ENCODE peak calls at places on chromosomes 13 and 19, in seven cellular contexts. W is suprapubic skin, P is transverse colon, Q is GM23338, Y is stomach, O is GM12878, E is endothelial cell of umbilical vein. B is an unnamed sample.

GRCh38 chr13:40656358-40656757 is 10.1 kb downstream of the FOXO1 start:
- DNase-seq in W (no peak), P (no peak), Q (no peak), Y (no peak), O (no peak), E (no peak), B (peak)

GRCh38 chr19:3154957-3155736 is 19.3 kb downstream of the GNA15 start:
- DNase-seq in W (peak), P (peak), Q (no peak), Y (peak), O (peak), E (peak), B (peak)

GRCh38 chr13:76387561-76387960 is 498.6 kb downstream of the KCTD12 start:
- DNase-seq in W (no peak), P (no peak), Q (no peak), Y (no peak), O (no peak), E (no peak), B (no peak)

GRCh38 chr19:5047251-5047935 is 78.5 kb downstream of the KDM4B start:
- DNase-seq in W (no peak), P (no peak), Q (no peak), Y (no peak), O (no peak), E (no peak), B (no peak)

GRCh38 chr13:30308548-30308947 is 1.2 kb upstream of the KATNAL1 start:
- DNase-seq in W (no peak), P (no peak), Q (no peak), Y (no peak), O (no peak), E (no peak), B (no peak)

GRCh38 chr19:46296722-46297431 is at the start of gene HIF3A:
- DNase-seq in W (peak), P (peak), Q (peak), Y (peak), O (no peak), E (peak), B (peak)

GRCh38 chr19:37719111-37719926 is at the start of gene ZNF607:
- DNase-seq in W (peak), P (peak), Q (peak), Y (peak), O (peak), E (peak), B (peak)

GRCh38 chr13:24261566-24261965 is 47.8 kb upstream of the C1QTNF9 start:
- DNase-seq in W (no peak), P (no peak), Q (no peak), Y (no peak), O (no peak), E (no peak), B (no peak)

GRCh38 chr13:30892966-30893365 is 13.1 kb upstream of the MEDAG start:
- DNase-seq in W (peak), P (no peak), Q (peak), Y (no peak), O (no peak), E (no peak), B (no peak)

GRCh38 chr13:108974686-108975085 is 345.3 kb downstream of the MYO16 start:
- DNase-seq in W (no peak), P (no peak), Q (no peak), Y (no peak), O (no peak), E (no peak), B (no peak)

GRCh38 chr13:97471721-97472120 is 37.8 kb downstream of the RAP2A start:
- DNase-seq in W (no peak), P (no peak), Q (no peak), Y (no peak), O (no peak), E (no peak), B (no peak)

GRCh38 chr13:24220086-24220703 is 59.7 kb downstream of the SPATA13 start:
- DNase-seq in W (no peak), P (peak), Q (peak), Y (peak), O (no peak), E (peak), B (peak)

GRCh38 chr19:56134655-56134922 is 6.5 kb upstream of the ZNF444 start:
- DNase-seq in W (no peak), P (no peak), Q (no peak), Y (no peak), O (no peak), E (no peak), B (no peak)

GRCh38 chr13:81929988-81930387 is 1589.1 kb upstream of the SPRY2 start:
- DNase-seq in W (no peak), P (no peak), Q (peak), Y (no peak), O (no peak), E (peak), B (peak)

GRCh38 chr13:42875448-42876269 is 94.3 kb downstream of the FAM216B start:
- DNase-seq in W (no peak), P (no peak), Q (peak), Y (no peak), O (no peak), E (peak), B (no peak)

GRCh38 chr19:15107056-15108010 is at the start of gene SYDE1:
- DNase-seq in W (no peak), P (no peak), Q (peak), Y (no peak), O (no peak), E (peak), B (no peak)

GRCh38 chr13:106362637-106363036 is 172.8 kb downstream of the EFNB2 start:
- DNase-seq in W (no peak), P (no peak), Q (no peak), Y (no peak), O (no peak), E (no peak), B (no peak)

GRCh38 chr13:104641309-104641708 is 1575.1 kb upstream of the SLC10A2 start:
- DNase-seq in W (no peak), P (no peak), Q (no peak), Y (no peak), O (no peak), E (peak), B (no peak)

GRCh38 chr13:20408181-20408580 is 117.5 kb downstream of the CRYL1 start:
- DNase-seq in W (no peak), P (no peak), Q (no peak), Y (peak), O (no peak), E (no peak), B (no peak)

GRCh38 chr13:74920945-74921725 is 560.8 kb downstream of the TBC1D4 start:
- DNase-seq in W (no peak), P (no peak), Q (no peak), Y (no peak), O (no peak), E (no peak), B (no peak)

GRCh38 chr13:74200081-74200480 is 65.9 kb upstream of the KLF12 start:
- DNase-seq in W (no peak), P (no peak), Q (no peak), Y (no peak), O (no peak), E (no peak), B (no peak)

GRCh38 chr19:39070888-39071287 is 13.3 kb upstream of the ACP7 start:
- DNase-seq in W (no peak), P (no peak), Q (no peak), Y (no peak), O (no peak), E (no peak), B (no peak)

GRCh38 chr13:96089749-96090239 is at the start of gene HS6ST3:
- DNase-seq in W (peak), P (no peak), Q (peak), Y (peak), O (no peak), E (peak), B (no peak)

GRCh38 chr13:21675095-21676007 is 4.5 kb downstream of the FGF9 start:
- DNase-seq in W (no peak), P (peak), Q (peak), Y (peak), O (no peak), E (no peak), B (no peak)

GRCh38 chr13:52736891-52737290 is 2.7 kb downstream of the CNMD start:
- DNase-seq in W (no peak), P (no peak), Q (no peak), Y (no peak), O (no peak), E (no peak), B (no peak)

GRCh38 chr13:98989469-98990235 is 11.8 kb upstream of the DOCK9 start:
- DNase-seq in W (no peak), P (no peak), Q (no peak), Y (no peak), O (no peak), E (no peak), B (no peak)

GRCh38 chr13:111482126-111482525 is 161.7 kb downstream of the TEX29 start:
- DNase-seq in W (no peak), P (no peak), Q (no peak), Y (peak), O (no peak), E (no peak), B (no peak)

GRCh38 chr19:45071545-45071938 is 4.7 kb downstream of the ZNF296 start:
- DNase-seq in W (no peak), P (no peak), Q (no peak), Y (no peak), O (no peak), E (no peak), B (no peak)

DNA sequence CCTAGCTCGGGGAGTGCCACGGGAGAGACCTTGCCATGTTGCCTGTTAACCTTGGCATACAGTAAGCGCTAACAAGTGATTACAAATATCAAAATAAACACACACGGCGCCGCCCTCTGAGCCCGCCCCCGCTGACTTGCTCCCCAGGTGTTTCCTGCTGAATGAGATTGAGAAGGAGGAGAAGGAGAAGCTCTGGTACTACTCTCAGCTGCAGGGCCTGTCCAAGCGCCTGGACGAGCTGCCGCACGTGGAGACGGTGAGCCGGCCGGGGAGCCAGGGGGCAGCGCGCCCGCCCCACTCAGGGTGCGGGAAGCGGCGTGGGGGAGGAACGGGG is 5.0 kb downstream of the APC2 start:
- DNase-seq in W (no peak), P (no peak), Q (no peak), Y (peak), O (no peak), E (peak), B (no peak)
- H3K4me3 ChIP-seq in W (no peak), P (no peak), Q (peak), Y (no peak), O (no peak), E (no peak), B (peak)

GRCh38 chr19:8494158-8494557 is 8.3 kb downstream of the PRAM1 start:
- DNase-seq in W (no peak), P (no peak), Q (peak), Y (no peak), O (no peak), E (no peak), B (no peak)
- H3K27ac ChIP-seq in W (no peak), P (no peak), Q (peak), Y (no peak), O (no peak), E (no peak), B (peak)

GRCh38 chr19:1273263-1274041 is 1.9 kb upstream of the FAM174C start:
- DNase-seq in W (no peak), P (no peak), Q (no peak), Y (no peak), O (no peak), E (no peak), B (no peak)
- TF ChIP-seq POLR2AphosphoS5 in W (no peak), P (no peak), Q (peak), Y (peak), O (peak), E (peak), B (no peak)

GRCh38 chr13:32983058-32983457 is 33.2 kb upstream of the KL start:
- DNase-seq in W (no peak), P (no peak), Q (no peak), Y (no peak), O (no peak), E (no peak), B (no peak)

GRCh38 chr13:32977321-32977720 is 38.9 kb upstream of the KL start:
- DNase-seq in W (no peak), P (no peak), Q (no peak), Y (no peak), O (no peak), E (no peak), B (no peak)

GRCh38 chr13:32976046-32976781 is 40.0 kb upstream of the KL start:
- DNase-seq in W (no peak), P (no peak), Q (no peak), Y (no peak), O (no peak), E (no peak), B (no peak)

GRCh38 chr13:32978278-32978677 is 37.9 kb upstream of the KL start:
- DNase-seq in W (no peak), P (no peak), Q (no peak), Y (no peak), O (no peak), E (no peak), B (no peak)
- H3K4me3 ChIP-seq in W (no peak), P (no peak), Q (no peak), Y (no peak), O (no peak), E (no peak), B (no peak)

DNA sequence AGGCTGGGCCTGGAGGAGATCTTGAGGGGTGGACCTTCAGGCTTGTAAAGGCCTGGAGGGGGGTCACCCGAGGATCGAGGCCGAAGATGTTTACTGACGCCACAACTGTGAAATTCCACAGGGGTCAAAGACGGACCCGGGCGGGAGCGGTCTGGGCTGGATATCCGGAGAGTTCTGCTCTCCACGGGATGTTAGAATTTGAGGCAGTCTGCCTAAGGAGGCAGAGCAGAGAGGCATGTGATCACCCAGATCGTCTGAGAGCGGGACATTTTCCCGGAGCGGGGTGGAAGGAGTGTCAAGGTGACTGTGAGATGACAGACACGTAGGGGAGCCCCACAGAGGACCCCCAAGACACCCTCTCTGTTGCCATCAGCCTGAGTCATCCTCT is 13.2 kb downstream of the KLHL26 start:
- DNase-seq in W (no peak), P (no peak), Q (no peak), Y (no peak), O (no peak), E (peak), B (no peak)
- H3K27ac ChIP-seq in W (peak), P (peak), Q (peak), Y (peak), O (no peak), E (peak), B (no peak)

GRCh38 chr19:50489461-50490011 is 12.9 kb upstream of the GARIN5A start:
- DNase-seq in W (no peak), P (no peak), Q (no peak), Y (no peak), O (no peak), E (no peak), B (no peak)
- TF ChIP-seq POLR2AphosphoS5 in W (no peak), P (no peak), Q (no peak), Y (no peak), O (no peak), E (no peak), B (no peak)

GRCh38 chr19:1115646-1116420 is 12.0 kb downstream of the GPX4 start:
- DNase-seq in W (no peak), P (no peak), Q (no peak), Y (no peak), O (no peak), E (no peak), B (no peak)

GRCh38 chr19:1112254-1113208 is 8.7 kb downstream of the GPX4 start:
- DNase-seq in W (peak), P (peak), Q (peak), Y (peak), O (no peak), E (no peak), B (no peak)

GRCh38 chr19:1113986-1114483 is 10.2 kb downstream of the GPX4 start:
- DNase-seq in W (no peak), P (no peak), Q (no peak), Y (no peak), O (no peak), E (no peak), B (no peak)

GRCh38 chr19:1111641-1112253 is 8.0 kb downstream of the GPX4 start:
- DNase-seq in W (no peak), P (no peak), Q (no peak), Y (no peak), O (no peak), E (no peak), B (no peak)

GRCh38 chr19:1113278-1113985 is 9.6 kb downstream of the GPX4 start:
- DNase-seq in W (peak), P (peak), Q (peak), Y (peak), O (peak), E (peak), B (no peak)
- H3K4me3 ChIP-seq in W (no peak), P (no peak), Q (no peak), Y (no peak), O (no peak), E (no peak), B (no peak)

B was measured in SK-N-MC.